ENCODE peak calls at places on chromosomes 3 and 15, in four cellular contexts. One of them, this sample, is unnamed.

GRCh38 chr3:53846134-53846850 is at the start of the genes CHDH and IL17RB:
- DNase-seq in right atrium auricular region: no peak
- DNase-seq in sigmoid colon: no peak
- DNase-seq in ovary: peak
- DNase-seq in this sample: no peak

GRCh38 chr3:187798531-187799520 is 53.6 kb upstream of the BCL6 start:
- DNase-seq in ovary: no peak
- DNase-seq in right atrium auricular region: no peak
- DNase-seq in sigmoid colon: no peak
- DNase-seq in this sample: no peak

GRCh38 chr15:63759752-63760151 is 74.0 kb downstream of the HERC1 start:
- DNase-seq in right atrium auricular region: no peak
- DNase-seq in ovary: no peak
- DNase-seq in sigmoid colon: no peak
- DNase-seq in this sample: no peak

GRCh38 chr15:29364429-29365078 is 94.9 kb upstream of the NSMCE3 start:
- DNase-seq in right atrium auricular region: no peak
- DNase-seq in sigmoid colon: no peak
- DNase-seq in ovary: no peak
- DNase-seq in this sample: no peak

GRCh38 chr3:157368171-157368570 is 68.5 kb upstream of the PTX3 start:
- DNase-seq in ovary: no peak
- DNase-seq in right atrium auricular region: no peak
- DNase-seq in sigmoid colon: no peak
- DNase-seq in this sample: no peak

GRCh38 chr3:48427630-48427962 is 2.3 kb downstream of the PLXNB1 start:
- DNase-seq in sigmoid colon: no peak
- DNase-seq in ovary: no peak
- DNase-seq in right atrium auricular region: no peak
- DNase-seq in this sample: peak

GRCh38 chr15:31803388-31803884 is 226.9 kb upstream of the CHRNA7 start:
- DNase-seq in sigmoid colon: no peak
- DNase-seq in right atrium auricular region: no peak
- DNase-seq in ovary: no peak
- DNase-seq in this sample: no peak

GRCh38 chr3:82177774-82178173 is 416.3 kb upstream of the GBE1 start:
- DNase-seq in sigmoid colon: no peak
- DNase-seq in right atrium auricular region: no peak
- DNase-seq in ovary: no peak
- DNase-seq in this sample: no peak

GRCh38 chr3:50950591-50950990 is 275.9 kb downstream of the DOCK3 start:
- DNase-seq in sigmoid colon: no peak
- DNase-seq in right atrium auricular region: no peak
- DNase-seq in ovary: no peak
- DNase-seq in this sample: no peak

GRCh38 chr3:111539351-111540331 is 2.4 kb upstream of the CD96 start:
- DNase-seq in ovary: peak
- DNase-seq in right atrium auricular region: no peak
- DNase-seq in sigmoid colon: no peak
- DNase-seq in this sample: peak

GRCh38 chr3:42447481-42447880 is 37.1 kb upstream of the LYZL4 start:
- DNase-seq in sigmoid colon: no peak
- DNase-seq in ovary: no peak
- DNase-seq in right atrium auricular region: no peak
- DNase-seq in this sample: no peak

GRCh38 chr15:44719293-44719999 is 8.1 kb downstream of the B2M start:
- DNase-seq in right atrium auricular region: no peak
- DNase-seq in sigmoid colon: no peak
- DNase-seq in ovary: no peak
- DNase-seq in this sample: no peak

GRCh38 chr3:105051972-105052371 is 314.7 kb upstream of the ALCAM start:
- DNase-seq in sigmoid colon: no peak
- DNase-seq in ovary: no peak
- DNase-seq in right atrium auricular region: no peak
- DNase-seq in this sample: no peak

GRCh38 chr15:42405876-42406482 is 46.7 kb downstream of the CAPN3 start:
- DNase-seq in right atrium auricular region: no peak
- DNase-seq in sigmoid colon: no peak
- DNase-seq in ovary: no peak
- DNase-seq in this sample: no peak

GRCh38 chr3:178274711-178275110 is 261.5 kb upstream of the KCNMB2 start:
- DNase-seq in sigmoid colon: no peak
- DNase-seq in ovary: no peak
- DNase-seq in right atrium auricular region: no peak
- DNase-seq in this sample: no peak

GRCh38 chr15:33716025-33716424 is 252.3 kb upstream of the CHRM5 start:
- DNase-seq in sigmoid colon: no peak
- DNase-seq in ovary: no peak
- DNase-seq in right atrium auricular region: no peak
- DNase-seq in this sample: no peak

GRCh38 chr3:192879346-192880031 is 38.2 kb downstream of the MB21D2 start:
- DNase-seq in sigmoid colon: no peak
- DNase-seq in ovary: no peak
- DNase-seq in right atrium auricular region: no peak
- DNase-seq in this sample: peak

GRCh38 chr15:62020576-62021160 is 39.6 kb downstream of the VPS13C start:
- DNase-seq in sigmoid colon: no peak
- DNase-seq in ovary: no peak
- DNase-seq in right atrium auricular region: no peak
- DNase-seq in this sample: no peak

GRCh38 chr15:61383421-61383820 is 154.3 kb upstream of the RORA start:
- DNase-seq in ovary: no peak
- DNase-seq in sigmoid colon: no peak
- DNase-seq in right atrium auricular region: no peak
- DNase-seq in this sample: no peak

GRCh38 chr15:31400222-31400927 is 73.7 kb downstream of the KLF13 start:
- DNase-seq in ovary: no peak
- DNase-seq in right atrium auricular region: no peak
- DNase-seq in sigmoid colon: no peak
- DNase-seq in this sample: no peak

GRCh38 chr3:37892917-37893595 is 31.4 kb downstream of the CTDSPL start:
- DNase-seq in right atrium auricular region: peak
- DNase-seq in sigmoid colon: peak
- DNase-seq in ovary: no peak
- DNase-seq in this sample: no peak

GRCh38 chr3:38370861-38371260 is 24.3 kb downstream of the XYLB start:
- DNase-seq in right atrium auricular region: no peak
- DNase-seq in sigmoid colon: no peak
- DNase-seq in ovary: no peak
- DNase-seq in this sample: no peak

GRCh38 chr3:14298442-14298841 is 104.0 kb upstream of the SLC6A6 start:
- DNase-seq in right atrium auricular region: no peak
- DNase-seq in ovary: no peak
- DNase-seq in sigmoid colon: no peak
- DNase-seq in this sample: no peak

GRCh38 chr3:152402698-152403456 is 134.1 kb downstream of the MBNL1 start:
- DNase-seq in ovary: no peak
- DNase-seq in right atrium auricular region: no peak
- DNase-seq in sigmoid colon: no peak
- DNase-seq in this sample: no peak

GRCh38 chr3:195900426-195901355 is 7.7 kb downstream of the TNK2 start:
- DNase-seq in ovary: no peak
- DNase-seq in right atrium auricular region: peak
- DNase-seq in sigmoid colon: peak
- DNase-seq in this sample: no peak

GRCh38 chr15:67880651-67881182 is 40.9 kb upstream of the RNU6-1 start:
- DNase-seq in sigmoid colon: no peak
- DNase-seq in right atrium auricular region: no peak
- DNase-seq in ovary: no peak
- DNase-seq in this sample: no peak

GRCh38 chr15:92231461-92231860 is 162.2 kb upstream of the ST8SIA2 start:
- DNase-seq in ovary: no peak
- DNase-seq in right atrium auricular region: no peak
- DNase-seq in sigmoid colon: no peak
- DNase-seq in this sample: no peak

GRCh38 chr3:72306800-72307341 is 521.9 kb upstream of the PROK2 start:
- DNase-seq in sigmoid colon: no peak
- DNase-seq in ovary: no peak
- DNase-seq in right atrium auricular region: no peak
- DNase-seq in this sample: no peak

GRCh38 chr15:80791004-80791403 is 11.8 kb downstream of the CEMIP start:
- DNase-seq in sigmoid colon: no peak
- DNase-seq in ovary: no peak
- DNase-seq in right atrium auricular region: no peak
- DNase-seq in this sample: no peak

GRCh38 chr15:80787238-80787805 is 8.2 kb downstream of the CEMIP start:
- DNase-seq in right atrium auricular region: no peak
- DNase-seq in sigmoid colon: no peak
- DNase-seq in ovary: no peak
- DNase-seq in this sample: no peak

GRCh38 chr15:80788536-80788935 is 9.4 kb downstream of the CEMIP start:
- DNase-seq in sigmoid colon: no peak
- DNase-seq in ovary: no peak
- DNase-seq in right atrium auricular region: no peak
- DNase-seq in this sample: no peak

GRCh38 chr15:80789296-80789695 is 10.1 kb downstream of the CEMIP start:
- DNase-seq in right atrium auricular region: no peak
- DNase-seq in ovary: no peak
- DNase-seq in sigmoid colon: no peak
- DNase-seq in this sample: no peak

DNA sequence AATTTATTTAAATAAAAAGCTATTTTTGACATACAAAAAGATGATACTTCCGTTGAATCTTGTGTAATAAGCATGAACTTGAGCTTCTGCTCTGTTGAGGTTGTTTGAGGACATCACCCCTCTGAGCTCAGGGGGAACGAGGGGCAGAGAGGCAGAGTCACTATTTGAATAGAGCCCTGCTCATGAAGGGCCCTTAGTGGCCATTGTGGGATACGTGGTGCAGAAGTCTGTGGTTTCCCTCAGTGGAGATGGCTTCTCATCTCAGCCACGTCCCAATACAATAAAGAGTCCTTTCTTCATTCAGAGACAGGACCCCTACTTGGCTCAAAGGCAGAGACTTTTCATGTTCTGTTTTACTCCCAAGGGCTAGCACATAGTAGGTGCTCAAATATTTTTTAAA is 10.7 kb downstream of the CEMIP start:
- DNase-seq in right atrium auricular region: no peak
- DNase-seq in sigmoid colon: no peak
- DNase-seq in ovary: no peak
- DNase-seq in this sample: no peak
- TF ChIP-seq CTCF in right atrium auricular region: no peak
- TF ChIP-seq CTCF in sigmoid colon: no peak
- TF ChIP-seq CTCF in ovary: no peak
- TF ChIP-seq CTCF in this sample: no peak

DNA sequence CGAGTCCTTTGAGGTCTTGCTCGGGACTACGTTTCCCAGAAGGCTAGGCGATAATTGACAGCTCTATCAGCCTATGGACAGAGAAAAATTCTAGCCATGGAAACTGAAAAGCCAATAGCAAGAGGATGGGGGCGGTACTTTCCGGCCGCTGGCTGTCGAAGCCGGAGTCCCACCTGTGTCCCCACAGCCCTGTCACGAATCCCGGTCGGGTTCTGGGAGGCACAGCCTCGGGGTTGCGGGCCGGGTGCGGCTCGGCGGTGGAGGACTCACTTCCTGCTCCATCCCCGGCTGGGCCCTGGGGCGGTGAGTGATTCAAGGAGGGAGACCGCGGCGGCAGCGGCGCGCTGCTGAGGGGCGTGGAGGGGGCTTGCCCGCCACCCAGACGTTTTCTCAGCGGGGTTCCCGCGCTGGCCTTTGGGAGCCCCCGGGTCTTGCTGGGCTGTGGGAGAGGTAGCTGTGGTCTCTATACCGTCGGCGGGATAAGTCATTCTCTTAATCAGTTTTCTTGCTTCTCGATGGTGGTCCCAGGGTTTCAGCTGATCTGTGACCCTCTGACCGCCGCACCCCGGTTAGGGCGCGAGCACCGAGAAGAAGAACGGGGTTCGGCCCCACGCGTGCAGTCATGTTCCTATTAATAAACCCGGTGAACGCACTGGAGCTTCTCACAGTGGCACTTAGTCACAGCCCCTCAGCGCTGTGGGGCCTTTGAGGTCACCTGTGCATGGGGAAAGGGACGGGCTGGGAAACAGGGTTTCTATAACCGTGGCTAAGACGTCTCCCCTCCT is at the start of gene ZNF774:
- DNase-seq in sigmoid colon: peak
- DNase-seq in ovary: peak
- DNase-seq in right atrium auricular region: peak
- DNase-seq in this sample: peak
- H3K4me3 ChIP-seq in sigmoid colon: peak
- H3K4me3 ChIP-seq in ovary: peak
- H3K4me3 ChIP-seq in right atrium auricular region: peak
- H3K4me3 ChIP-seq in this sample: peak

GRCh38 chr3:115986555-115987207 is 363.4 kb downstream of the GAP43 start:
- DNase-seq in sigmoid colon: no peak
- DNase-seq in right atrium auricular region: no peak
- DNase-seq in ovary: no peak
- DNase-seq in this sample: no peak
- TF ChIP-seq CTCF in sigmoid colon: no peak
- TF ChIP-seq CTCF in right atrium auricular region: no peak
- TF ChIP-seq CTCF in ovary: no peak
- TF ChIP-seq CTCF in this sample: peak

GRCh38 chr3:108124337-108125150 is 33.7 kb upstream of the CD47 start:
- DNase-seq in ovary: no peak
- DNase-seq in sigmoid colon: no peak
- DNase-seq in right atrium auricular region: no peak
- DNase-seq in this sample: no peak

GRCh38 chr3:108126348-108126747 is 35.5 kb upstream of the CD47 start:
- DNase-seq in ovary: no peak
- DNase-seq in sigmoid colon: no peak
- DNase-seq in right atrium auricular region: no peak
- DNase-seq in this sample: no peak

GRCh38 chr3:108125151-108125540 is 34.3 kb upstream of the CD47 start:
- DNase-seq in ovary: no peak
- DNase-seq in right atrium auricular region: no peak
- DNase-seq in sigmoid colon: no peak
- DNase-seq in this sample: no peak

GRCh38 chr3:108127301-108127988 is 36.6 kb upstream of the CD47 start:
- DNase-seq in sigmoid colon: no peak
- DNase-seq in ovary: no peak
- DNase-seq in right atrium auricular region: no peak
- DNase-seq in this sample: no peak

DNA sequence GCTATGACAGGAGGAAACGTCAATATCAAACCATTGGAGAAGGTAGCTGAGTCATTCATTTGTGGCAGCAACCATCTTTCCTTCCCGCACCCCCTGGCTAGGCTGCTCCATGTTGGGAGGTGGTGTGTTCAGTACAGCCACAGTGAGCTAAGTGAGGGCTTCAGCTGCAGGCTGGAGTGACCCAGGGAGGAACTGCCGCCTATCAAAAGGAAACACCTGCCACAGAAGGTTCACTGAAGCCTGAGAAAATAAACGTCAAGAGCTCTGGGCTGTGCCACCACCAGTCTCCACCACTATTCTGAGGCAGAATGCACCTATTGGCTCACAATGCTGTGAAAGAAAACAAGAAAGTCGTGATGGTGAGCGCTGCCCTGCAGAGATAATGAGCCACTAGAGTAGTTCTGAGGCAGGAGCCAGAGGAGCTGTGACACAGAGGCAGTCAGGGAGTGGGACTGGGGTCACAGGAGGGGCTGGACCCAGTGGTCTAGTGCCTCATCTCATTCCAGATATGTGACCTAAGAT is 34.8 kb upstream of the CD47 start:
- DNase-seq in sigmoid colon: no peak
- DNase-seq in right atrium auricular region: no peak
- DNase-seq in ovary: no peak
- DNase-seq in this sample: no peak
- H3K4me3 ChIP-seq in sigmoid colon: no peak
- H3K4me3 ChIP-seq in right atrium auricular region: no peak
- H3K4me3 ChIP-seq in ovary: no peak
- H3K4me3 ChIP-seq in this sample: no peak